ENCODE peak calls at places on chromosomes 7 and 10, in seven cellular contexts. M is fibroblast of the aortic adventitia; K is neural progenitor cell; Z is lower lobe of right lung; P is fibroblast of pulmonary artery; V is body of pancreas; E is activated CD8-positive, alpha-beta T cell treated with anti-CD3 and anti-CD28 coated beads for 36 hours. F is an unnamed sample.

GRCh38 chr10:74994714-74995308 is 116.6 kb upstream of the SAMD8 start:
- DNase-seq in M (no peak), K (no peak), Z (no peak), P (no peak), V (no peak), E (no peak), F (no peak)

GRCh38 chr10:117454502-117454901 is 79.3 kb upstream of the PDZD8 start:
- DNase-seq in M (peak), K (no peak), Z (no peak), P (peak), V (no peak), E (no peak), F (peak)

GRCh38 chr10:52316005-52316404 is 1.9 kb downstream of the DKK1 start:
- DNase-seq in M (peak), K (no peak), Z (no peak), P (no peak), V (no peak), E (no peak), F (peak)

GRCh38 chr7:73342645-73343044 is 14.7 kb downstream of the FKBP6 start:
- DNase-seq in M (peak), K (peak), Z (no peak), P (peak), V (peak), E (no peak), F (peak)

GRCh38 chr10:71727429-71728217 is 8.0 kb upstream of the C10orf105 start:
- DNase-seq in M (peak), K (no peak), Z (peak), P (peak), V (peak), E (peak), F (no peak)

GRCh38 chr10:12471135-12471534 is 121.8 kb downstream of the CAMK1D start:
- DNase-seq in M (no peak), K (no peak), Z (no peak), P (no peak), V (peak), E (no peak), F (no peak)

GRCh38 chr7:25844109-25844915 is 307.7 kb upstream of the NFE2L3 start:
- DNase-seq in M (peak), K (no peak), Z (no peak), P (peak), V (no peak), E (no peak), F (no peak)

GRCh38 chr10:5234106-5234877 is 37.7 kb downstream of the AKR1C4 start:
- DNase-seq in M (peak), K (no peak), Z (no peak), P (peak), V (peak), E (no peak), F (peak)

GRCh38 chr10:20058135-20058534 is 241.9 kb downstream of the PLXDC2 start:
- DNase-seq in M (no peak), K (no peak), Z (no peak), P (no peak), V (no peak), E (no peak), F (no peak)

GRCh38 chr10:74008212-74008731 is 10.4 kb downstream of the VCL start:
- DNase-seq in M (peak), K (no peak), Z (no peak), P (peak), V (no peak), E (no peak), F (peak)

GRCh38 chr10:7436490-7437100 is 25.8 kb upstream of the SFMBT2 start:
- DNase-seq in M (no peak), K (no peak), Z (no peak), P (no peak), V (no peak), E (no peak), F (peak)

GRCh38 chr10:12972146-12972545 is 29.4 kb downstream of the CCDC3 start:
- DNase-seq in M (no peak), K (no peak), Z (no peak), P (no peak), V (no peak), E (no peak), F (no peak)

GRCh38 chr10:75283150-75284096 is 47.7 kb upstream of the COMTD1 start:
- DNase-seq in M (peak), K (peak), Z (no peak), P (peak), V (peak), E (no peak), F (peak)

GRCh38 chr7:156950381-156950858 is 908 bp downstream of the NOM1 start:
- DNase-seq in M (no peak), K (no peak), Z (no peak), P (peak), V (no peak), E (no peak), F (no peak)

GRCh38 chr7:74570533-74571156 is 86.9 kb upstream of the GTF2I start:
- DNase-seq in M (no peak), K (no peak), Z (no peak), P (no peak), V (no peak), E (no peak), F (no peak)

GRCh38 chr10:59995862-59996261 is 89.5 kb upstream of the CCDC6 start:
- DNase-seq in M (no peak), K (no peak), Z (no peak), P (no peak), V (no peak), E (no peak), F (no peak)

GRCh38 chr10:43396928-43397624 is 11.9 kb downstream of the HNRNPF start:
- DNase-seq in M (peak), K (peak), Z (peak), P (peak), V (peak), E (peak), F (peak)

GRCh38 chr10:110265573-110266193 is 39.0 kb downstream of the SMNDC1 start:
- DNase-seq in M (no peak), K (no peak), Z (no peak), P (no peak), V (no peak), E (no peak), F (no peak)

GRCh38 chr10:102645388-102645740 is 1.1 kb downstream of the TRIM8 start:
- DNase-seq in M (no peak), K (no peak), Z (peak), P (peak), V (peak), E (peak), F (no peak)

GRCh38 chr10:59865101-59865500 is 41.3 kb downstream of the CCDC6 start:
- DNase-seq in M (peak), K (peak), Z (no peak), P (peak), V (peak), E (no peak), F (no peak)

GRCh38 chr10:50349554-50349953 is 98.2 kb upstream of the ASAH2 start:
- DNase-seq in M (no peak), K (no peak), Z (no peak), P (no peak), V (no peak), E (no peak), F (no peak)

GRCh38 chr7:136171233-136171632 is 194.1 kb upstream of the MTPN start:
- DNase-seq in M (no peak), K (no peak), Z (no peak), P (no peak), V (no peak), E (no peak), F (no peak)

GRCh38 chr7:124655990-124656389 is 109.6 kb downstream of the GPR37 start:
- DNase-seq in M (no peak), K (no peak), Z (no peak), P (no peak), V (no peak), E (no peak), F (no peak)

GRCh38 chr7:6248581-6248980 is 23.8 kb downstream of the CYTH3 start:
- DNase-seq in M (peak), K (no peak), Z (no peak), P (peak), V (no peak), E (no peak), F (peak)

GRCh38 chr7:26990268-26990667 is 105.5 kb downstream of the HOXA1 start:
- DNase-seq in M (no peak), K (no peak), Z (no peak), P (peak), V (no peak), E (no peak), F (peak)

GRCh38 chr7:54841772-54842707 is 83.0 kb upstream of the SEC61G start:
- DNase-seq in M (peak), K (peak), Z (peak), P (peak), V (peak), E (peak), F (peak)

GRCh38 chr10:47458466-47459154 is 25.3 kb downstream of the ANXA8 start:
- DNase-seq in M (peak), K (no peak), Z (no peak), P (peak), V (no peak), E (no peak), F (peak)

GRCh38 chr7:101519324-101520017 is 109.6 kb downstream of the MYL10 start:
- DNase-seq in M (peak), K (no peak), Z (no peak), P (peak), V (peak), E (no peak), F (peak)

GRCh38 chr7:146090023-146090645 is 26.5 kb upstream of the CNTNAP2 start:
- DNase-seq in M (peak), K (peak), Z (no peak), P (peak), V (peak), E (peak), F (no peak)

GRCh38 chr7:104397442-104397841 is 69.0 kb downstream of the LHFPL3 start:
- DNase-seq in M (no peak), K (no peak), Z (no peak), P (no peak), V (no peak), E (no peak), F (no peak)

GRCh38 chr7:12493407-12493806 is 77.1 kb upstream of the SCIN start:
- DNase-seq in M (peak), K (no peak), Z (no peak), P (peak), V (no peak), E (no peak), F (peak)

GRCh38 chr10:46285300-46285699 is 1.5 kb upstream of the ANTXRL start:
- DNase-seq in M (no peak), K (no peak), Z (no peak), P (no peak), V (no peak), E (no peak), F (no peak)

GRCh38 chr10:46288601-46289206 is 1.9 kb downstream of the ANTXRL start:
- DNase-seq in M (no peak), K (no peak), Z (no peak), P (no peak), V (no peak), E (no peak), F (no peak)

GRCh38 chr10:46285966-46286620 is 704 bp upstream of the ANTXRL start:
- DNase-seq in M (no peak), K (no peak), Z (no peak), P (no peak), V (no peak), E (no peak), F (no peak)

GRCh38 chr10:46287846-46288480 is 1.2 kb downstream of the ANTXRL start:
- DNase-seq in M (no peak), K (no peak), Z (no peak), P (no peak), V (no peak), E (no peak), F (no peak)

GRCh38 chr10:46286991-46287693 is at the start of gene ANTXRL:
- DNase-seq in M (no peak), K (no peak), Z (no peak), P (no peak), V (no peak), E (no peak), F (no peak)
- TF ChIP-seq CTCF in M (no peak), K (no peak), Z (no peak), P (no peak), V (no peak), E (no peak), F (no peak)

GRCh38 chr10:131775833-131776232 is 125.0 kb upstream of the PPP2R2D start:
- DNase-seq in M (no peak), K (no peak), Z (no peak), P (no peak), V (no peak), E (no peak), F (no peak)

GRCh38 chr10:131774618-131775443 is 126.0 kb upstream of the PPP2R2D start:
- DNase-seq in M (no peak), K (no peak), Z (no peak), P (no peak), V (no peak), E (no peak), F (no peak)

GRCh38 chr10:131776496-131776895 is 124.3 kb upstream of the PPP2R2D start:
- DNase-seq in M (no peak), K (no peak), Z (no peak), P (no peak), V (no peak), E (no peak), F (no peak)

GRCh38 chr10:131773989-131774343 is 126.8 kb upstream of the PPP2R2D start:
- DNase-seq in M (no peak), K (no peak), Z (no peak), P (no peak), V (no peak), E (no peak), F (no peak)

DNA sequence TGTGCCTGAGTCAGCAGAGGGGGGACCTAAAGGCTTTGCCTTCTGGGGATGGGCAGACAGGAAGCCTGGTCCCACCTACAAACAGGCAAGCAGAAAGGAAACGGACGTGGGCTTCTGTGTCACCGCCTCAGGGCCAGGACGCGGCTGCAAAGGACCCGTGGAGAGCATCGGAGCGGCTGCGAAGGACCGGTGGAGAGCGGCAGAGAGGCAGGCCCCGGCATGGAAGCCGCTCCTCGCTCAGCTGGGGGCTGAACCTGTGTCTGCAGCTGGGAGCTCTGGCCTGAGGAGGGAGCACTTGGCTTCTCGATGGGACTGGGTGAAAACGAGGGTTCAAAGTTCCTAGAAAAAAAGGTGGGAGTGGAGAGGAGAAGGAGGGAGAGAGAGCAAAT is 125.4 kb upstream of the PPP2R2D start:
- DNase-seq in M (no peak), K (peak), Z (no peak), P (no peak), V (no peak), E (no peak), F (no peak)
- TF ChIP-seq CTCF in M (no peak), K (peak), Z (no peak), P (no peak), V (no peak), E (no peak), F (no peak)

GRCh38 chr10:124724279-124725027 is 19.7 kb downstream of the FAM53B start:
- DNase-seq in M (no peak), K (no peak), Z (no peak), P (no peak), V (peak), E (no peak), F (no peak)
- TF ChIP-seq CTCF in M (no peak), K (no peak), Z (no peak), P (no peak), V (no peak), E (no peak), F (no peak)

GRCh38 chr7:41045556-41046123 is 657.2 kb downstream of the INHBA start:
- DNase-seq in M (no peak), K (peak), Z (peak), P (no peak), V (peak), E (no peak), F (no peak)
- TF ChIP-seq CTCF in M (no peak), K (peak), Z (peak), P (no peak), V (no peak), E (no peak), F (no peak)

GRCh38 chr7:98539865-98540264 is 77.2 kb upstream of the NPTX2 start:
- DNase-seq in M (no peak), K (no peak), Z (no peak), P (no peak), V (no peak), E (no peak), F (no peak)
- TF ChIP-seq CTCF in M (no peak), K (no peak), Z (no peak), P (no peak), V (no peak), E (no peak), F (no peak)

GRCh38 chr7:71871446-71871845 is 540.7 kb downstream of the CALN1 start:
- DNase-seq in M (no peak), K (peak), Z (no peak), P (no peak), V (no peak), E (no peak), F (no peak)
- TF ChIP-seq CTCF in M (no peak), K (peak), Z (no peak), P (no peak), V (no peak), E (no peak), F (no peak)

GRCh38 chr7:107966701-107967100 is 36.3 kb downstream of the LAMB1 start:
- DNase-seq in M (peak), K (peak), Z (no peak), P (peak), V (no peak), E (no peak), F (peak)
- TF ChIP-seq CTCF in M (no peak), K (no peak), Z (no peak), P (peak), V (no peak), E (no peak), F (no peak)

GRCh38 chr7:47326220-47326619 is 255.7 kb downstream of the TNS3 start:
- DNase-seq in M (peak), K (peak), Z (no peak), P (peak), V (no peak), E (no peak), F (peak)
- TF ChIP-seq CTCF in M (peak), K (peak), Z (no peak), P (peak), V (no peak), E (no peak), F (peak)

GRCh38 chr7:116591202-116592040 is 66.6 kb downstream of the CAV1 start:
- DNase-seq in M (peak), K (no peak), Z (no peak), P (peak), V (no peak), E (no peak), F (no peak)
- TF ChIP-seq CTCF in M (peak), K (peak), Z (peak), P (peak), V (peak), E (peak), F (peak)

F was measured in foreskin fibroblast.